ENCODE peak calls at places on chromosomes 12 and 14, in four cellular contexts. Z is K562, I is H1, H is HepG2. W is an unnamed sample.

GRCh38 chr14:64602826-64603225 is 53.1 kb downstream of the PPP1R36 start:
- DNase-seq in Z (no peak), I (no peak), H (peak), W (no peak)

GRCh38 chr12:127716181-127716580 is 550.8 kb upstream of the TMEM132C start:
- DNase-seq in H (no peak), I (no peak), Z (no peak), W (no peak)

GRCh38 chr12:57754411-57755193 is at the start of gene MARCHF9:
- DNase-seq in Z (peak), I (no peak), H (no peak), W (no peak)

GRCh38 chr12:124303579-124304313 is 8.9 kb downstream of the RFLNA start:
- DNase-seq in H (no peak), Z (no peak), I (no peak), W (no peak)

GRCh38 chr12:105351523-105351922 is 21.0 kb downstream of the C12orf75 start:
- DNase-seq in H (no peak), I (no peak), Z (no peak), W (no peak)

GRCh38 chr14:35400707-35401421 is 3.7 kb downstream of the NFKBIA start:
- DNase-seq in Z (no peak), H (peak), I (no peak), W (no peak)

GRCh38 chr12:76020281-76020680 is 11.3 kb downstream of the PHLDA1 start:
- DNase-seq in H (no peak), Z (no peak), I (no peak), W (peak)

GRCh38 chr12:45612044-45612794 is 117.3 kb upstream of the ARID2 start:
- DNase-seq in H (no peak), Z (no peak), I (no peak), W (no peak)

GRCh38 chr14:24382103-24382377 is 14.1 kb downstream of the NFATC4 start:
- DNase-seq in Z (no peak), I (no peak), H (no peak), W (no peak)

GRCh38 chr12:128318946-128319345 is 52.0 kb downstream of the TMEM132C start:
- DNase-seq in H (no peak), Z (no peak), I (no peak), W (no peak)

GRCh38 chr12:13609874-13610273 is 371.5 kb downstream of the GRIN2B start:
- DNase-seq in H (no peak), I (no peak), Z (no peak), W (no peak)

GRCh38 chr12:45369065-45369464 is 153.2 kb downstream of the ANO6 start:
- DNase-seq in H (no peak), Z (no peak), I (no peak), W (no peak)

GRCh38 chr14:105879867-105880561 is 353.6 kb downstream of the TMEM121 start:
- DNase-seq in I (no peak), H (no peak), Z (no peak), W (no peak)

GRCh38 chr12:100574262-100575074 is 984 bp downstream of the GAS2L3 start:
- DNase-seq in I (no peak), H (no peak), Z (no peak), W (no peak)

GRCh38 chr12:46268349-46268616 is 560 bp downstream of the SLC38A1 start:
- DNase-seq in Z (no peak), I (no peak), H (no peak), W (no peak)

GRCh38 chr14:100584056-100585031 is 2.9 kb downstream of the BEGAIN start:
- DNase-seq in H (no peak), I (no peak), Z (peak), W (no peak)

GRCh38 chr12:133105620-133106019 is 24.5 kb downstream of the ZNF891 start:
- DNase-seq in H (no peak), I (no peak), Z (no peak), W (no peak)

GRCh38 chr14:104429291-104429861 is 150.2 kb upstream of the C14orf180 start:
- DNase-seq in H (no peak), I (no peak), Z (no peak), W (no peak)

GRCh38 chr12:116159175-116159574 is 118.3 kb downstream of the MED13L start:
- DNase-seq in Z (no peak), I (no peak), H (peak), W (no peak)

GRCh38 chr12:52837341-52837741 is 3.2 kb upstream of the KRT79 start:
- DNase-seq in Z (no peak), H (no peak), I (no peak), W (no peak)

GRCh38 chr12:52836491-52837175 is 2.5 kb upstream of the KRT79 start:
- DNase-seq in Z (no peak), I (no peak), H (no peak), W (no peak)

GRCh38 chr12:52834727-52835001 is 553 bp upstream of the KRT79 start:
- DNase-seq in H (no peak), Z (no peak), I (no peak), W (no peak)

GRCh38 chr12:52835271-52836041 is 1.3 kb upstream of the KRT79 start:
- DNase-seq in Z (peak), I (no peak), H (no peak), W (no peak)

DNA sequence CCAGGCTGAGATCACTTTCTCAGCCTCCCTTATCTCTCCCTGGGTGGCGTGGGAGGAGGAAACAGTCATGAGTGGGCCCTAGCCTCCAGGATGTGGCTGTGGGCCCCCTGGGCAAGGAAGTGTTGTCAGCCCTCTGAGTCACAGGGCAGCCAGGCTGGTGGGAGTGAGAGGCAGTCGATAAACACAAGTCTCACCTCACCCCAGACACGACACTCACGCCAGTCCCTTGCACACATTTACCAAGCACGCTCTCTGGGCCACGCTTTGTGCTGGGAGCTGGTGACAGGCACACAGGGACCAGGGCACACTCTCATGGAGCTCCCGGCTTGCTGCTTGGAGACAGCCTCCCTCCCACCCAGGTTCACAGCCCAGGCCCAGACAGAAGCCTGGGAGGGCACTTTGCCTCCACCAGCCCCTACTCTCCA is 1.9 kb upstream of the KRT79 start:
- DNase-seq in Z (peak), H (no peak), I (no peak), W (no peak)
- TF ChIP-seq FOSL1 in Z (peak), H (no peak), I (no peak), W (no peak)

DNA sequence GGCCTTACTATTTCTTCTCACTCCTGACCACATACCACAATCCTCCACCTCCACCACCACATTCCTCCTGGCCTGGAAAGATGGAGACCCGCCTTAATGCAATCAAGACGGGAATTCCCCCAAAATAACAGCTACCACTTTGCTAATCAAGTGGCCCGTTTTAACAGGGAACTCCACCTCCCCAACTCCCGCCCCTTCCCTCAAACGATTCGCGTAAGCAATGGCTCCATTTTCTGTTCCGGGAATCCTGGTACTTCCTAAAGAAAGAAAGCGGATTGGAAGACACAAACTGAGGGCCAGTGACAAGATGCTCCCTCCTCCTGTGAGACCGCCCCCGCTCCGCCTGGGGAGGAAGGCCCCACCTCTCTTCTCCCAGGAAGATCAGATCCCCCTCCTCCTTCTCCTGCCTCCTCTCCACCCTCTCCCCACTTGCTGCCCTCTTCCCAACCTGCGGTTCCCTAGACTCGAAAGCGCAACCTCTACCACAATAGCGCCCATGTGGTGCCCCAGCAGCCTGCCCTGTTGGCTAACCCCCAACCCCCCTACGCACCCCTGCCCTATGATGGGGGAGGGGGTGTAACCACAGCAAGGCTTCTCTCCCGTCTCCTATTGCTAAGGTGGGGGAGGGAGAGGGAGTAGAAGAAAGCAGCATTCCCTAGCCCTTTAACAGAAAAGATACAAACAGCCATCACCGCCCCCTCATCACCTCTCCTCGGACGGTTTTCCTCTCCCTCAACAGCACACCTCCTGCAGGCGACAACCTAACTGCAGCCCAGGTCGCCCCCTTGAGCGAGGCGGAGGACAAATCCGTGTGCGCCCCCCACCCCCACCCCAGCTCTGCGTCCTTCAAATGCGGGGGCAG is 777 bp downstream of the ARF3 start:
- DNase-seq in H (peak), I (peak), Z (peak), W (peak)
- TF ChIP-seq RAD21 in H (no peak), I (no peak), Z (no peak), W (no peak)

DNA sequence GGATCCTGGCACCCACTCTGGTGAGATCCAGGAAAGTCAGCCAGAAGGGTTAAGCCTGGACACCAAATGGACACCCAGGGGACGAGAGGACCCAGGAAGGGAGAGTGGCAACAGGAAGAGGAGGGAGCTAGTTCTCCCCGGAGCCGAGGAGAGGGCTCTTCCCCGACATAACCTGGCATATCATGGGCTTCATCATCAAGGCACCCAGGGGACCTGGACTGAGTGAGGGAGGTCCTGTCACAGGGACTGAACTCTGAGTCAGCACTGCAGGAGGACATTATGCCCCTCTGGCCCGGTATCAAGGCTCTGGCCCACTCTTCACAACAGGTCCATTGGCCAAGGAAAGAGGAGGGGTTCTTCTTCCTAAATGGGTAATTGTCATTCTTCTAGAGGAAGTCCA is 18.4 kb downstream of the ISCA2 start:
- DNase-seq in Z (no peak), H (no peak), I (no peak), W (no peak)
- TF ChIP-seq FOSL1 in Z (no peak), H (no peak), I (no peak), W (no peak)

DNA sequence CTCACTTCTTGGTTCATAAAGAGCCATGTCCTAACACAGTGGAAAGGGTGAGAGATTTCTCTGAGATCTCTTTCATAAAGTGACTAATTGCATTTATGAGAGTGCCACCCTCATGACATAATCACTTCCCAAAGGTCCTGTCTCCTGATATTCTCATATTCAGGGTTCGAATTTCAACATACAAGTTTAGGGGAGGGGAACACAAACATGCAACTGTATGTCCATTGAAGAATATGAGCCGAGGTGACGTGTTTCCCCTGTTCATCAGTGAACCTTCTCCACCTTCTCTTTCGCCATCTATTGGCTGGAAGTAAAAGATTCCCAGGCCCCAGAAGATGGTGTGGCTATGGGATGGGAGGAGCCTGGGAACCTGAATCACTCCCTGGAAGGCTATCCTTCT is 354.2 kb upstream of the ATP2B1 start:
- DNase-seq in Z (no peak), H (peak), I (no peak), W (peak)
- TF ChIP-seq RAD21 in Z (peak), H (no peak), I (peak), W (peak)

GRCh38 chr12:121702944-121703343 is 9.6 kb upstream of the TMEM120B start:
- DNase-seq in I (no peak), H (no peak), Z (no peak), W (no peak)

GRCh38 chr12:121693155-121693554 is 19.4 kb upstream of the TMEM120B start:
- DNase-seq in I (no peak), Z (no peak), H (no peak), W (no peak)

GRCh38 chr12:121701667-121702277 is 10.8 kb upstream of the TMEM120B start:
- DNase-seq in H (no peak), Z (no peak), I (no peak), W (no peak)

DNA sequence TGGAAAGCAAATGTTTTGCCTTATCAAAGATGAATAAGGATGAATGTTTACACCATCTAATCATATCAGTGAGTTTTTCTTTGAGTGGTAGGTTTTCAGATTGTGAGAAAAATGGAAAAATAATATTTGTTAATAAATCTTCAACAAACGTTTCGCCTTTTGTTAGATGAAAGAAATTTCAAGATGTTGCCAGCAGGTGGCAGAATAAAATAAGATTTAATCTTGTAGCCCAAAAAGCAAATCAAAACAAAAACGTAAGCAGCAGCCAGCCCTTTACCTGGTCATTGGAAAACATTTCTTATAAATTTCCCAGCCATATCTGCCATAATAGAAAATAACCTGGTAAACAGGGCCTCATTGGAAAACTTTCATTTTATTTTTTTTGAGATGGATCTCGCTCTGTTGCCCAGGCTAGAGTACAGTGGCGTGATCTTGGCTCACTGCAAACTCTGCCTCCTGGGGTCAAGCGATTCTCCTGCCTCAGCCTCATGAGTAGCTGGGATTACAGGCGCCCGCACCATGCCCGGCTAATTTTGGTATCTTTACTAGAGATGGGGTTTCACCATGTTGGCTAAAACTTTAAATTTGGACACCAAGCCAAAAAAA is 15.4 kb upstream of the TMEM120B start:
- DNase-seq in Z (peak), I (no peak), H (peak), W (peak)
- TF ChIP-seq FOSL1 in Z (no peak), I (no peak), H (no peak), W (no peak)

W was measured in HCT116.